ENCODE peak calls at places on chromosomes 16 and 17, in nine cellular contexts. C is CD8-positive, alpha-beta memory T cell; E is anterior cingulate cortex; F is H54; V is A549; J is AG09309; O is MG63; H is iPS-NIHi11; U is ELR. T is an unnamed sample.

GRCh38 chr16:13236308-13236707 is 334.9 kb downstream of the SHISA9 start:
- DNase-seq in J (no peak), C (no peak), F (no peak), V (no peak), H (no peak), U (no peak), O (no peak), E (no peak), T (no peak)

GRCh38 chr17:31391496-31391949 is at the start of gene RAB11FIP4:
- DNase-seq in U (no peak), V (no peak), F (no peak), J (no peak), H (peak), C (peak), E (peak), O (no peak), T (no peak)

GRCh38 chr17:9878791-9879525 is 26.1 kb downstream of the RCVRN start:
- DNase-seq in H (no peak), V (no peak), C (no peak), U (peak), O (no peak), J (no peak), E (no peak), F (no peak), T (no peak)

GRCh38 chr16:66476328-66477027 is 49.4 kb downstream of the BEAN1 start:
- DNase-seq in C (no peak), H (peak), F (peak), U (no peak), O (no peak), E (no peak), V (peak), J (no peak), T (no peak)

GRCh38 chr17:71634376-71634775 is 486.4 kb upstream of the SOX9 start:
- DNase-seq in V (no peak), C (no peak), J (no peak), E (no peak), U (no peak), H (no peak), F (no peak), O (no peak), T (no peak)

GRCh38 chr17:49939318-49939717 is 29.7 kb upstream of the DLX4 start:
- DNase-seq in J (no peak), E (no peak), U (no peak), O (no peak), F (no peak), H (no peak), C (no peak), V (no peak), T (no peak)

GRCh38 chr16:29315046-29315445 is 91.5 kb downstream of the NPIPB11 start:
- DNase-seq in F (no peak), E (no peak), U (no peak), J (no peak), V (no peak), C (no peak), H (no peak), O (no peak), T (no peak)

GRCh38 chr17:29368161-29368560 is 22.0 kb upstream of the TAOK1 start:
- DNase-seq in C (no peak), J (no peak), E (no peak), H (no peak), O (no peak), V (no peak), U (no peak), F (no peak), T (no peak)

GRCh38 chr17:55324296-55324978 is 59.7 kb downstream of the HLF start:
- DNase-seq in C (no peak), U (no peak), H (no peak), V (no peak), F (no peak), E (no peak), J (no peak), O (no peak), T (no peak)

GRCh38 chr17:29250666-29251065 is 4.0 kb downstream of the CRYBA1 start:
- DNase-seq in E (no peak), C (no peak), O (no peak), J (no peak), H (no peak), V (no peak), F (no peak), U (peak), T (no peak)

GRCh38 chr17:67613961-67614360 is 103.8 kb upstream of the NOL11 start:
- DNase-seq in V (no peak), E (no peak), F (no peak), J (no peak), H (no peak), C (no peak), O (no peak), U (no peak), T (no peak)

GRCh38 chr16:54374136-54374535 is 87.5 kb upstream of the IRX3 start:
- DNase-seq in U (peak), V (no peak), O (peak), F (no peak), C (no peak), E (no peak), H (no peak), J (no peak), T (no peak)

GRCh38 chr16:78184554-78185183 is 85.2 kb downstream of the WWOX start:
- DNase-seq in O (no peak), J (no peak), U (peak), V (no peak), F (no peak), E (no peak), C (no peak), H (no peak), T (no peak)

GRCh38 chr16:19230575-19230974 is 55.0 kb upstream of the CLEC19A start:
- DNase-seq in F (no peak), U (no peak), C (no peak), J (no peak), V (no peak), H (no peak), E (no peak), O (no peak), T (no peak)

GRCh38 chr17:29621751-29622194 is 939 bp downstream of the CORO6 start:
- DNase-seq in O (no peak), J (no peak), C (no peak), F (no peak), E (no peak), V (no peak), U (no peak), H (no peak), T (no peak)

GRCh38 chr16:78289368-78289767 is 189.9 kb downstream of the WWOX start:
- DNase-seq in J (no peak), V (no peak), E (no peak), H (no peak), U (no peak), F (no peak), C (no peak), O (no peak), T (no peak)

GRCh38 chr17:77214743-77215142 is 74.0 kb downstream of the SEC14L1 start:
- DNase-seq in V (peak), H (peak), C (no peak), E (peak), F (no peak), U (peak), J (no peak), O (peak), T (peak)

GRCh38 chr17:76202516-76202915 is 37.8 kb downstream of the RNF157 start:
- DNase-seq in V (no peak), E (no peak), H (no peak), J (no peak), C (no peak), U (peak), F (no peak), O (no peak), T (no peak)

GRCh38 chr16:50246299-50247122 is 19.8 kb upstream of the ADCY7 start:
- DNase-seq in O (peak), J (no peak), V (no peak), F (no peak), H (peak), E (no peak), C (no peak), U (peak), T (no peak)

GRCh38 chr17:44006581-44007345 is 2.3 kb downstream of the NAGS start:
- DNase-seq in U (peak), O (peak), C (peak), V (peak), E (peak), J (peak), H (peak), F (peak), T (peak)

GRCh38 chr16:15576960-15577958 is 65.7 kb downstream of the MARF1 start:
- DNase-seq in V (no peak), E (no peak), O (no peak), U (no peak), J (no peak), F (no peak), C (no peak), H (no peak), T (peak)

GRCh38 chr17:41786227-41787020 is at the start of gene JUP:
- DNase-seq in U (peak), H (peak), C (peak), J (peak), V (peak), F (peak), O (peak), E (peak), T (peak)

GRCh38 chr16:81901483-81901882 is 109.8 kb downstream of the SDR42E1 start:
- DNase-seq in J (no peak), V (no peak), H (no peak), E (no peak), F (no peak), O (no peak), C (no peak), U (peak), T (no peak)

GRCh38 chr16:48231675-48232214 is 12.4 kb upstream of the LONP2 start:
- DNase-seq in U (peak), J (no peak), F (peak), O (peak), E (no peak), C (peak), V (peak), H (peak), T (peak)

GRCh38 chr16:80824623-80825364 is 20.4 kb upstream of the CDYL2 start:
- DNase-seq in V (peak), U (peak), F (no peak), C (peak), J (peak), E (no peak), O (no peak), H (peak), T (peak)

GRCh38 chr16:20401475-20402016 is 3.0 kb downstream of the PDILT start:
- DNase-seq in J (no peak), V (no peak), F (no peak), H (no peak), E (no peak), O (no peak), C (no peak), U (no peak), T (no peak)

GRCh38 chr17:18026408-18026776 is 12.6 kb downstream of the ATPAF2 start:
- DNase-seq in E (peak), C (peak), F (peak), H (no peak), J (peak), O (no peak), V (no peak), U (peak), T (no peak)

GRCh38 chr16:84294196-84295142 is at the start of gene WFDC1:
- DNase-seq in J (no peak), O (peak), V (no peak), E (peak), F (no peak), U (peak), C (no peak), H (peak), T (no peak)

GRCh38 chr16:381788-382717 is at the start of gene PGAP6:
- DNase-seq in U (peak), C (peak), F (peak), J (no peak), E (peak), V (no peak), H (peak), O (peak), T (peak)

GRCh38 chr16:29744541-29745101 is 1.2 kb downstream of the C16orf54 start:
- DNase-seq in H (peak), J (no peak), O (no peak), F (no peak), E (no peak), C (peak), U (no peak), V (no peak), T (no peak)